ENCODE peak calls at places on chromosomes 5 and 9, in six cellular contexts. One of them, this sample, is unnamed.

GRCh38 chr5:17436766-17437221 is 61.2 kb upstream of the TAF11L2 start:
- DNase-seq in hepatic stellate cell: no peak
- DNase-seq in mesothelial cell of epicardium: no peak
- DNase-seq in NCI-H1092: no peak
- DNase-seq in effector memory CD8-positive, alpha-beta T cell: no peak
- DNase-seq in IMR-90: no peak
- DNase-seq in this sample: peak; percentile 83

GRCh38 chr5:141637266-141637692 is 482 bp downstream of the RELL2 start:
- DNase-seq in hepatic stellate cell: peak; percentile 37
- DNase-seq in mesothelial cell of epicardium: peak; percentile 46
- DNase-seq in NCI-H1092: no peak
- DNase-seq in effector memory CD8-positive, alpha-beta T cell: peak; percentile 47
- DNase-seq in IMR-90: no peak
- DNase-seq in this sample: no peak

GRCh38 chr5:90802695-90803317 is 244.2 kb downstream of the ADGRV1 start:
- DNase-seq in hepatic stellate cell: peak; percentile 8
- DNase-seq in mesothelial cell of epicardium: no peak
- DNase-seq in NCI-H1092: no peak
- DNase-seq in effector memory CD8-positive, alpha-beta T cell: no peak
- DNase-seq in IMR-90: peak; percentile 32
- DNase-seq in this sample: peak; percentile 1

GRCh38 chr5:127957183-127957582 is 126.4 kb upstream of the SLC12A2 start:
- DNase-seq in hepatic stellate cell: no peak
- DNase-seq in mesothelial cell of epicardium: no peak
- DNase-seq in NCI-H1092: no peak
- DNase-seq in effector memory CD8-positive, alpha-beta T cell: no peak
- DNase-seq in IMR-90: peak; percentile 72
- DNase-seq in this sample: no peak

GRCh38 chr9:85522459-85523092 is 219.2 kb downstream of the AGTPBP1 start:
- DNase-seq in hepatic stellate cell: peak; percentile 45
- DNase-seq in mesothelial cell of epicardium: peak; percentile 76
- DNase-seq in NCI-H1092: peak; percentile 33
- DNase-seq in effector memory CD8-positive, alpha-beta T cell: no peak
- DNase-seq in IMR-90: peak; percentile 25
- DNase-seq in this sample: peak; percentile 86

GRCh38 chr9:98330831-98331230 is 75.4 kb upstream of the TBC1D2 start:
- DNase-seq in hepatic stellate cell: no peak
- DNase-seq in mesothelial cell of epicardium: no peak
- DNase-seq in NCI-H1092: no peak
- DNase-seq in effector memory CD8-positive, alpha-beta T cell: no peak
- DNase-seq in IMR-90: peak; percentile 97
- DNase-seq in this sample: no peak

GRCh38 chr5:99025298-99026045 is 96.7 kb upstream of the CHD1 start:
- DNase-seq in hepatic stellate cell: no peak
- DNase-seq in mesothelial cell of epicardium: no peak
- DNase-seq in NCI-H1092: no peak
- DNase-seq in effector memory CD8-positive, alpha-beta T cell: no peak
- DNase-seq in IMR-90: no peak
- DNase-seq in this sample: no peak

GRCh38 chr9:6152824-6153223 is 62.8 kb upstream of the IL33 start:
- DNase-seq in hepatic stellate cell: no peak
- DNase-seq in mesothelial cell of epicardium: no peak
- DNase-seq in NCI-H1092: no peak
- DNase-seq in effector memory CD8-positive, alpha-beta T cell: no peak
- DNase-seq in IMR-90: no peak
- DNase-seq in this sample: no peak

GRCh38 chr9:124659099-124659659 is 111.9 kb downstream of the NR6A1 start:
- DNase-seq in hepatic stellate cell: peak; percentile 69
- DNase-seq in mesothelial cell of epicardium: peak; percentile 56
- DNase-seq in NCI-H1092: peak; percentile 55
- DNase-seq in effector memory CD8-positive, alpha-beta T cell: no peak
- DNase-seq in IMR-90: peak; percentile 97
- DNase-seq in this sample: peak; percentile 86

GRCh38 chr5:95808686-95809413 is 13.7 kb downstream of the GLRX start:
- DNase-seq in hepatic stellate cell: peak; percentile 64
- DNase-seq in mesothelial cell of epicardium: no peak
- DNase-seq in NCI-H1092: no peak
- DNase-seq in effector memory CD8-positive, alpha-beta T cell: peak; percentile 72
- DNase-seq in IMR-90: peak; percentile 52
- DNase-seq in this sample: peak; percentile 85

GRCh38 chr9:70030156-70030555 is 13.5 kb upstream of the MAMDC2 start:
- DNase-seq in hepatic stellate cell: no peak
- DNase-seq in mesothelial cell of epicardium: no peak
- DNase-seq in NCI-H1092: no peak
- DNase-seq in effector memory CD8-positive, alpha-beta T cell: no peak
- DNase-seq in IMR-90: no peak
- DNase-seq in this sample: no peak

GRCh38 chr9:118276784-118277183 is 572.6 kb downstream of the TLR4 start:
- DNase-seq in hepatic stellate cell: no peak
- DNase-seq in mesothelial cell of epicardium: no peak
- DNase-seq in NCI-H1092: no peak
- DNase-seq in effector memory CD8-positive, alpha-beta T cell: no peak
- DNase-seq in IMR-90: no peak
- DNase-seq in this sample: no peak

GRCh38 chr5:160198886-160199409 is 30.4 kb upstream of the FABP6 start:
- DNase-seq in hepatic stellate cell: no peak
- DNase-seq in mesothelial cell of epicardium: no peak
- DNase-seq in NCI-H1092: no peak
- DNase-seq in effector memory CD8-positive, alpha-beta T cell: no peak
- DNase-seq in IMR-90: no peak
- DNase-seq in this sample: no peak

GRCh38 chr5:42751044-42751443 is 5.6 kb upstream of the CCDC152 start:
- DNase-seq in hepatic stellate cell: no peak
- DNase-seq in mesothelial cell of epicardium: no peak
- DNase-seq in NCI-H1092: no peak
- DNase-seq in effector memory CD8-positive, alpha-beta T cell: no peak
- DNase-seq in IMR-90: no peak
- DNase-seq in this sample: no peak

GRCh38 chr5:14871573-14872069 is at the start of gene ANKH:
- DNase-seq in hepatic stellate cell: peak; percentile 80
- DNase-seq in mesothelial cell of epicardium: peak; percentile 83
- DNase-seq in NCI-H1092: peak; percentile 69
- DNase-seq in effector memory CD8-positive, alpha-beta T cell: peak; percentile 83
- DNase-seq in IMR-90: peak; percentile 69
- DNase-seq in this sample: peak; percentile 9

GRCh38 chr9:107688728-107689127 is 199.2 kb upstream of the KLF4 start:
- DNase-seq in hepatic stellate cell: no peak
- DNase-seq in mesothelial cell of epicardium: no peak
- DNase-seq in NCI-H1092: no peak
- DNase-seq in effector memory CD8-positive, alpha-beta T cell: no peak
- DNase-seq in IMR-90: no peak
- DNase-seq in this sample: no peak

GRCh38 chr9:74379718-74380117 is 117.4 kb upstream of the RORB start:
- DNase-seq in hepatic stellate cell: no peak
- DNase-seq in mesothelial cell of epicardium: no peak
- DNase-seq in NCI-H1092: peak; percentile 39
- DNase-seq in effector memory CD8-positive, alpha-beta T cell: peak; percentile 1
- DNase-seq in IMR-90: no peak
- DNase-seq in this sample: no peak

GRCh38 chr9:15150939-15151338 is 156.1 kb downstream of the TTC39B start:
- DNase-seq in hepatic stellate cell: no peak
- DNase-seq in mesothelial cell of epicardium: no peak
- DNase-seq in NCI-H1092: no peak
- DNase-seq in effector memory CD8-positive, alpha-beta T cell: no peak
- DNase-seq in IMR-90: no peak
- DNase-seq in this sample: no peak

GRCh38 chr9:70362952-70363351 is 51.5 kb downstream of the KLF9 start:
- DNase-seq in hepatic stellate cell: no peak
- DNase-seq in mesothelial cell of epicardium: no peak
- DNase-seq in NCI-H1092: no peak
- DNase-seq in effector memory CD8-positive, alpha-beta T cell: no peak
- DNase-seq in IMR-90: peak; percentile 32
- DNase-seq in this sample: no peak

GRCh38 chr5:73954381-73954780 is 328.4 kb downstream of the ARHGEF28 start:
- DNase-seq in hepatic stellate cell: no peak
- DNase-seq in mesothelial cell of epicardium: no peak
- DNase-seq in NCI-H1092: no peak
- DNase-seq in effector memory CD8-positive, alpha-beta T cell: no peak
- DNase-seq in IMR-90: no peak
- DNase-seq in this sample: no peak

GRCh38 chr9:127049044-127049443 is 73.4 kb downstream of the ANGPTL2 start:
- DNase-seq in hepatic stellate cell: peak; percentile 57
- DNase-seq in mesothelial cell of epicardium: no peak
- DNase-seq in NCI-H1092: no peak
- DNase-seq in effector memory CD8-positive, alpha-beta T cell: peak; percentile 17
- DNase-seq in IMR-90: peak; percentile 97
- DNase-seq in this sample: peak; percentile 42

This sample was measured in HL-60.